ENCODE peak calls at places on chromosomes 13 and 19, in eight cellular contexts. One of them, this sample, is unnamed.

GRCh38 chr19:2477141-2477710 is 1.3 kb downstream of the GADD45B start:
- DNase-seq in ovary: peak; percentile 56
- DNase-seq in psoas muscle: peak; percentile 66
- DNase-seq in body of pancreas: peak; percentile 48
- DNase-seq in upper lobe of right lung: peak; percentile 79
- DNase-seq in tibial artery: peak; percentile 79
- DNase-seq in astrocyte of the spinal cord: peak; percentile 37
- DNase-seq in foreskin fibroblast: peak; percentile 74
- DNase-seq in this sample: peak; percentile 35

GRCh38 chr13:101714195-101714594 is 261.7 kb downstream of the ITGBL1 start:
- DNase-seq in ovary: no peak
- DNase-seq in psoas muscle: no peak
- DNase-seq in body of pancreas: no peak
- DNase-seq in upper lobe of right lung: no peak
- DNase-seq in tibial artery: no peak
- DNase-seq in astrocyte of the spinal cord: no peak
- DNase-seq in foreskin fibroblast: no peak
- DNase-seq in this sample: no peak

GRCh38 chr13:98214008-98214643 is 37.1 kb upstream of the RNF113B start:
- DNase-seq in ovary: peak; percentile 56
- DNase-seq in psoas muscle: peak; percentile 50
- DNase-seq in body of pancreas: no peak
- DNase-seq in upper lobe of right lung: no peak
- DNase-seq in tibial artery: no peak
- DNase-seq in astrocyte of the spinal cord: peak; percentile 62
- DNase-seq in foreskin fibroblast: peak; percentile 56
- DNase-seq in this sample: no peak

GRCh38 chr19:18340237-18340989 is at the start of gene PGPEP1:
- DNase-seq in ovary: peak; percentile 84
- DNase-seq in psoas muscle: peak; percentile 84
- DNase-seq in body of pancreas: peak; percentile 79
- DNase-seq in upper lobe of right lung: peak; percentile 91
- DNase-seq in tibial artery: peak; percentile 83
- DNase-seq in astrocyte of the spinal cord: peak; percentile 37
- DNase-seq in foreskin fibroblast: peak; percentile 88
- DNase-seq in this sample: peak; percentile 92

GRCh38 chr13:35865341-35866240 is 265.6 kb downstream of the DCLK1 start:
- DNase-seq in ovary: no peak
- DNase-seq in psoas muscle: no peak
- DNase-seq in body of pancreas: no peak
- DNase-seq in upper lobe of right lung: peak; percentile 72
- DNase-seq in tibial artery: no peak
- DNase-seq in astrocyte of the spinal cord: no peak
- DNase-seq in foreskin fibroblast: no peak
- DNase-seq in this sample: no peak

GRCh38 chr13:49020940-49021548 is 45.3 kb downstream of the FNDC3A start:
- DNase-seq in ovary: no peak
- DNase-seq in psoas muscle: no peak
- DNase-seq in body of pancreas: no peak
- DNase-seq in upper lobe of right lung: no peak
- DNase-seq in tibial artery: no peak
- DNase-seq in astrocyte of the spinal cord: peak; percentile 52
- DNase-seq in foreskin fibroblast: peak; percentile 30
- DNase-seq in this sample: no peak

GRCh38 chr13:109517516-109517915 is 268.9 kb downstream of the IRS2 start:
- DNase-seq in ovary: no peak
- DNase-seq in psoas muscle: no peak
- DNase-seq in body of pancreas: no peak
- DNase-seq in upper lobe of right lung: no peak
- DNase-seq in tibial artery: no peak
- DNase-seq in astrocyte of the spinal cord: peak; percentile 16
- DNase-seq in foreskin fibroblast: peak; percentile 47
- DNase-seq in this sample: no peak

GRCh38 chr13:34533941-34534340 is 408.1 kb upstream of the NBEA start:
- DNase-seq in ovary: no peak
- DNase-seq in psoas muscle: no peak
- DNase-seq in body of pancreas: no peak
- DNase-seq in upper lobe of right lung: no peak
- DNase-seq in tibial artery: no peak
- DNase-seq in astrocyte of the spinal cord: no peak
- DNase-seq in foreskin fibroblast: no peak
- DNase-seq in this sample: no peak

GRCh38 chr13:102236830-102237621 is 164.8 kb downstream of the FGF14 start:
- DNase-seq in ovary: no peak
- DNase-seq in psoas muscle: no peak
- DNase-seq in body of pancreas: no peak
- DNase-seq in upper lobe of right lung: no peak
- DNase-seq in tibial artery: no peak
- DNase-seq in astrocyte of the spinal cord: no peak
- DNase-seq in foreskin fibroblast: no peak
- DNase-seq in this sample: no peak

GRCh38 chr13:111114362-111115050 is 604 bp upstream of the ARHGEF7 start:
- DNase-seq in ovary: peak; percentile 44
- DNase-seq in psoas muscle: peak; percentile 80
- DNase-seq in body of pancreas: no peak
- DNase-seq in upper lobe of right lung: peak; percentile 77
- DNase-seq in tibial artery: peak; percentile 81
- DNase-seq in astrocyte of the spinal cord: no peak
- DNase-seq in foreskin fibroblast: peak; percentile 82
- DNase-seq in this sample: peak; percentile 57

GRCh38 chr19:16216744-16217670 is 19.3 kb downstream of the AP1M1 start:
- DNase-seq in ovary: no peak
- DNase-seq in psoas muscle: no peak
- DNase-seq in body of pancreas: no peak
- DNase-seq in upper lobe of right lung: no peak
- DNase-seq in tibial artery: peak; percentile 51
- DNase-seq in astrocyte of the spinal cord: no peak
- DNase-seq in foreskin fibroblast: no peak
- DNase-seq in this sample: no peak

GRCh38 chr13:41356788-41357187 is 45.7 kb downstream of the NAA16 start:
- DNase-seq in ovary: no peak
- DNase-seq in psoas muscle: no peak
- DNase-seq in body of pancreas: no peak
- DNase-seq in upper lobe of right lung: no peak
- DNase-seq in tibial artery: no peak
- DNase-seq in astrocyte of the spinal cord: no peak
- DNase-seq in foreskin fibroblast: no peak
- DNase-seq in this sample: no peak

GRCh38 chr13:72875233-72875632 is 93.3 kb downstream of the PIBF1 start:
- DNase-seq in ovary: no peak
- DNase-seq in psoas muscle: no peak
- DNase-seq in body of pancreas: no peak
- DNase-seq in upper lobe of right lung: no peak
- DNase-seq in tibial artery: no peak
- DNase-seq in astrocyte of the spinal cord: peak; percentile 12
- DNase-seq in foreskin fibroblast: no peak
- DNase-seq in this sample: no peak

GRCh38 chr19:973726-974563 is 10.2 kb upstream of the WDR18 start:
- DNase-seq in ovary: no peak
- DNase-seq in psoas muscle: no peak
- DNase-seq in body of pancreas: no peak
- DNase-seq in upper lobe of right lung: no peak
- DNase-seq in tibial artery: no peak
- DNase-seq in astrocyte of the spinal cord: no peak
- DNase-seq in foreskin fibroblast: no peak
- DNase-seq in this sample: no peak

GRCh38 chr13:73880365-73880764 is 253.8 kb downstream of the KLF12 start:
- DNase-seq in ovary: no peak
- DNase-seq in psoas muscle: no peak
- DNase-seq in body of pancreas: no peak
- DNase-seq in upper lobe of right lung: no peak
- DNase-seq in tibial artery: no peak
- DNase-seq in astrocyte of the spinal cord: peak; percentile 62
- DNase-seq in foreskin fibroblast: peak; percentile 13
- DNase-seq in this sample: no peak

GRCh38 chr19:48900477-48901452 is 653 bp downstream of the NUCB1 start:
- DNase-seq in ovary: peak; percentile 58
- DNase-seq in psoas muscle: peak; percentile 64
- DNase-seq in body of pancreas: no peak
- DNase-seq in upper lobe of right lung: no peak
- DNase-seq in tibial artery: no peak
- DNase-seq in astrocyte of the spinal cord: peak; percentile 55
- DNase-seq in foreskin fibroblast: peak; percentile 60
- DNase-seq in this sample: peak; percentile 68

GRCh38 chr13:85608255-85608829 is 190.9 kb downstream of the SLITRK6 start:
- DNase-seq in ovary: no peak
- DNase-seq in psoas muscle: no peak
- DNase-seq in body of pancreas: no peak
- DNase-seq in upper lobe of right lung: no peak
- DNase-seq in tibial artery: no peak
- DNase-seq in astrocyte of the spinal cord: no peak
- DNase-seq in foreskin fibroblast: no peak
- DNase-seq in this sample: no peak

GRCh38 chr13:72562686-72563085 is 164.7 kb downstream of the MZT1 start:
- DNase-seq in ovary: no peak
- DNase-seq in psoas muscle: no peak
- DNase-seq in body of pancreas: no peak
- DNase-seq in upper lobe of right lung: no peak
- DNase-seq in tibial artery: no peak
- DNase-seq in astrocyte of the spinal cord: no peak
- DNase-seq in foreskin fibroblast: no peak
- DNase-seq in this sample: no peak

GRCh38 chr13:49366841-49367240 is 77.0 kb downstream of the CAB39L start:
- DNase-seq in ovary: no peak
- DNase-seq in psoas muscle: no peak
- DNase-seq in body of pancreas: no peak
- DNase-seq in upper lobe of right lung: no peak
- DNase-seq in tibial artery: peak; percentile 79
- DNase-seq in astrocyte of the spinal cord: no peak
- DNase-seq in foreskin fibroblast: peak; percentile 54
- DNase-seq in this sample: no peak

GRCh38 chr19:12346896-12347295 is 13.5 kb upstream of the ZNF563 start:
- DNase-seq in ovary: no peak
- DNase-seq in psoas muscle: no peak
- DNase-seq in body of pancreas: no peak
- DNase-seq in upper lobe of right lung: no peak
- DNase-seq in tibial artery: no peak
- DNase-seq in astrocyte of the spinal cord: no peak
- DNase-seq in foreskin fibroblast: peak; percentile 1
- DNase-seq in this sample: no peak
- TF ChIP-seq CTCF in ovary: no peak
- TF ChIP-seq CTCF in psoas muscle: no peak
- TF ChIP-seq CTCF in body of pancreas: no peak
- TF ChIP-seq CTCF in upper lobe of right lung: no peak
- TF ChIP-seq CTCF in tibial artery: no peak
- TF ChIP-seq CTCF in astrocyte of the spinal cord: no peak
- TF ChIP-seq CTCF in foreskin fibroblast: no peak
- TF ChIP-seq CTCF in this sample: no peak

GRCh38 chr13:66443926-66444325 is 786.2 kb downstream of the PCDH9 start:
- DNase-seq in ovary: no peak
- DNase-seq in psoas muscle: no peak
- DNase-seq in body of pancreas: no peak
- DNase-seq in upper lobe of right lung: no peak
- DNase-seq in tibial artery: no peak
- DNase-seq in astrocyte of the spinal cord: no peak
- DNase-seq in foreskin fibroblast: no peak
- DNase-seq in this sample: no peak
- TF ChIP-seq CTCF in ovary: no peak
- TF ChIP-seq CTCF in psoas muscle: no peak
- TF ChIP-seq CTCF in body of pancreas: no peak
- TF ChIP-seq CTCF in upper lobe of right lung: no peak
- TF ChIP-seq CTCF in tibial artery: no peak
- TF ChIP-seq CTCF in astrocyte of the spinal cord: no peak
- TF ChIP-seq CTCF in foreskin fibroblast: no peak
- TF ChIP-seq CTCF in this sample: no peak

GRCh38 chr13:24983094-24983493 is 112.8 kb upstream of the PABPC3 start:
- DNase-seq in ovary: no peak
- DNase-seq in psoas muscle: no peak
- DNase-seq in body of pancreas: no peak
- DNase-seq in upper lobe of right lung: no peak
- DNase-seq in tibial artery: no peak
- DNase-seq in astrocyte of the spinal cord: no peak
- DNase-seq in foreskin fibroblast: no peak
- DNase-seq in this sample: no peak

GRCh38 chr13:24986826-24987225 is 109.1 kb upstream of the PABPC3 start:
- DNase-seq in ovary: no peak
- DNase-seq in psoas muscle: no peak
- DNase-seq in body of pancreas: no peak
- DNase-seq in upper lobe of right lung: no peak
- DNase-seq in tibial artery: no peak
- DNase-seq in astrocyte of the spinal cord: no peak
- DNase-seq in foreskin fibroblast: no peak
- DNase-seq in this sample: no peak

GRCh38 chr13:24982333-24982999 is 113.5 kb upstream of the PABPC3 start:
- DNase-seq in ovary: no peak
- DNase-seq in psoas muscle: no peak
- DNase-seq in body of pancreas: no peak
- DNase-seq in upper lobe of right lung: no peak
- DNase-seq in tibial artery: no peak
- DNase-seq in astrocyte of the spinal cord: no peak
- DNase-seq in foreskin fibroblast: no peak
- DNase-seq in this sample: no peak

GRCh38 chr13:24984134-24984533 is 111.8 kb upstream of the PABPC3 start:
- DNase-seq in ovary: no peak
- DNase-seq in psoas muscle: no peak
- DNase-seq in body of pancreas: no peak
- DNase-seq in upper lobe of right lung: no peak
- DNase-seq in tibial artery: no peak
- DNase-seq in astrocyte of the spinal cord: no peak
- DNase-seq in foreskin fibroblast: no peak
- DNase-seq in this sample: no peak

GRCh38 chr13:24985102-24985501 is 110.8 kb upstream of the PABPC3 start:
- DNase-seq in ovary: no peak
- DNase-seq in psoas muscle: no peak
- DNase-seq in body of pancreas: no peak
- DNase-seq in upper lobe of right lung: no peak
- DNase-seq in tibial artery: no peak
- DNase-seq in astrocyte of the spinal cord: no peak
- DNase-seq in foreskin fibroblast: no peak
- DNase-seq in this sample: no peak
- TF ChIP-seq CTCF in ovary: no peak
- TF ChIP-seq CTCF in psoas muscle: no peak
- TF ChIP-seq CTCF in body of pancreas: no peak
- TF ChIP-seq CTCF in upper lobe of right lung: no peak
- TF ChIP-seq CTCF in tibial artery: no peak
- TF ChIP-seq CTCF in astrocyte of the spinal cord: no peak
- TF ChIP-seq CTCF in foreskin fibroblast: no peak
- TF ChIP-seq CTCF in this sample: no peak

GRCh38 chr19:45585158-45585577 is 566 bp upstream of the OPA3 start:
- DNase-seq in ovary: no peak
- DNase-seq in psoas muscle: no peak
- DNase-seq in body of pancreas: no peak
- DNase-seq in upper lobe of right lung: no peak
- DNase-seq in tibial artery: no peak
- DNase-seq in astrocyte of the spinal cord: no peak
- DNase-seq in foreskin fibroblast: no peak
- DNase-seq in this sample: no peak

GRCh38 chr19:45589768-45590167 is 5.2 kb upstream of the OPA3 start:
- DNase-seq in ovary: no peak
- DNase-seq in psoas muscle: no peak
- DNase-seq in body of pancreas: no peak
- DNase-seq in upper lobe of right lung: no peak
- DNase-seq in tibial artery: no peak
- DNase-seq in astrocyte of the spinal cord: no peak
- DNase-seq in foreskin fibroblast: no peak
- DNase-seq in this sample: peak; percentile 5

GRCh38 chr19:45587873-45588272 is 3.3 kb upstream of the OPA3 start:
- DNase-seq in ovary: no peak
- DNase-seq in psoas muscle: no peak
- DNase-seq in body of pancreas: no peak
- DNase-seq in upper lobe of right lung: no peak
- DNase-seq in tibial artery: no peak
- DNase-seq in astrocyte of the spinal cord: no peak
- DNase-seq in foreskin fibroblast: no peak
- DNase-seq in this sample: no peak

GRCh38 chr19:45581576-45581975 is 3.0 kb downstream of the OPA3 start:
- DNase-seq in ovary: no peak
- DNase-seq in psoas muscle: no peak
- DNase-seq in body of pancreas: no peak
- DNase-seq in upper lobe of right lung: no peak
- DNase-seq in tibial artery: no peak
- DNase-seq in astrocyte of the spinal cord: no peak
- DNase-seq in foreskin fibroblast: no peak
- DNase-seq in this sample: no peak

GRCh38 chr19:45584332-45585157 is at the start of gene OPA3:
- DNase-seq in ovary: peak; percentile 99
- DNase-seq in psoas muscle: peak; percentile 100
- DNase-seq in body of pancreas: peak; percentile 100
- DNase-seq in upper lobe of right lung: peak; percentile 100
- DNase-seq in tibial artery: peak; percentile 100
- DNase-seq in astrocyte of the spinal cord: peak; percentile 100
- DNase-seq in foreskin fibroblast: peak; percentile 100
- DNase-seq in this sample: peak; percentile 97
- TF ChIP-seq CTCF in ovary: no peak
- TF ChIP-seq CTCF in psoas muscle: no peak
- TF ChIP-seq CTCF in body of pancreas: no peak
- TF ChIP-seq CTCF in upper lobe of right lung: peak; percentile 25
- TF ChIP-seq CTCF in tibial artery: no peak
- TF ChIP-seq CTCF in astrocyte of the spinal cord: no peak
- TF ChIP-seq CTCF in foreskin fibroblast: no peak
- TF ChIP-seq CTCF in this sample: no peak